ENCODE peak calls at places on chromosome 11, in four cellular contexts. K, I, S and U are unnamed samples.

GRCh38 chr11:109789911-109790310 is 303.3 kb upstream of the ZC3H12C start:
- DNase-seq in K (no peak), I (no peak), S (no peak), U (no peak)

GRCh38 chr11:117535201-117535869 is 207.7 kb downstream of the CEP164 start:
- DNase-seq in K (peak; percentile 83), I (no peak), S (peak; percentile 74), U (peak; percentile 75)

GRCh38 chr11:36385121-36385530 is 89.0 kb downstream of the PRR5L start:
- DNase-seq in K (no peak), I (peak; percentile 27), S (no peak), U (no peak)

GRCh38 chr11:68115285-68115684 is 5.9 kb downstream of the CHKA start:
- DNase-seq in K (no peak), I (no peak), S (no peak), U (no peak)

GRCh38 chr11:74966651-74967050 is 17.6 kb downstream of the SPCS2 start:
- DNase-seq in K (no peak), I (no peak), S (no peak), U (no peak)

GRCh38 chr11:1782026-1782696 is 18.4 kb upstream of the CTSD start:
- DNase-seq in K (no peak), I (no peak), S (no peak), U (no peak)

GRCh38 chr11:96101146-96101545 is 177.2 kb upstream of the MTMR2 start:
- DNase-seq in K (no peak), I (no peak), S (no peak), U (no peak)

GRCh38 chr11:46387919-46388618 is 3.5 kb downstream of the CHRM4 start:
- DNase-seq in K (no peak), I (no peak), S (no peak), U (no peak)

GRCh38 chr11:116257092-116257491 is 515.7 kb downstream of the BUD13 start:
- DNase-seq in K (no peak), I (no peak), S (no peak), U (no peak)

GRCh38 chr11:67545280-67545679 is 22.0 kb upstream of the CABP2 start:
- DNase-seq in K (peak; percentile 76), I (no peak), S (no peak), U (no peak)

GRCh38 chr11:50174189-50174588 is 141.5 kb downstream of the OR4C45 start:
- DNase-seq in K (no peak), I (no peak), S (no peak), U (no peak)

GRCh38 chr11:134837887-134838232 is 425.8 kb upstream of the B3GAT1 start:
- DNase-seq in K (no peak), I (no peak), S (no peak), U (no peak)

GRCh38 chr11:36234825-36235224 is 54.4 kb downstream of the COMMD9 start:
- DNase-seq in K (no peak), I (no peak), S (no peak), U (no peak)

GRCh38 chr11:71472357-71472885 is 19.4 kb downstream of the NADSYN1 start:
- DNase-seq in K (peak; percentile 19), I (no peak), S (no peak), U (no peak)

GRCh38 chr11:115164774-115165173 is 339.4 kb downstream of the CADM1 start:
- DNase-seq in K (no peak), I (no peak), S (no peak), U (no peak)

GRCh38 chr11:75677275-75677674 is 8.4 kb upstream of the MAP6 start:
- DNase-seq in K (no peak), I (no peak), S (no peak), U (no peak)

GRCh38 chr11:75474240-75474639 is 41.2 kb upstream of the KLHL35 start:
- DNase-seq in K (no peak), I (no peak), S (no peak), U (no peak)

GRCh38 chr11:130652671-130653335 is 204.4 kb downstream of the ADAMTS15 start:
- DNase-seq in K (peak; percentile 81), I (peak; percentile 45), S (peak; percentile 71), U (no peak)

GRCh38 chr11:29913352-29913751 is 103.5 kb downstream of the KCNA4 start:
- DNase-seq in K (no peak), I (no peak), S (no peak), U (no peak)

GRCh38 chr11:15346907-15347306 is 232.2 kb downstream of the INSC start:
- DNase-seq in K (no peak), I (no peak), S (no peak), U (no peak)

GRCh38 chr11:95923730-95924413 is at the start of gene MTMR2:
- DNase-seq in K (peak; percentile 88), I (peak; percentile 75), S (peak; percentile 86), U (peak; percentile 76)

GRCh38 chr11:36110698-36111410 is 167.0 kb downstream of the LDLRAD3 start:
- DNase-seq in K (no peak), I (no peak), S (no peak), U (no peak)

GRCh38 chr11:46877580-46877979 is 31.5 kb upstream of the CKAP5 start:
- DNase-seq in K (no peak), I (no peak), S (no peak), U (no peak)

GRCh38 chr11:2377511-2378443 is 667 bp downstream of the CD81 start:
- DNase-seq in K (peak; percentile 84), I (no peak), S (peak; percentile 85), U (peak; percentile 29)

GRCh38 chr11:9527481-9528140 is 45.9 kb upstream of the WEE1 start:
- DNase-seq in K (no peak), I (peak; percentile 66), S (no peak), U (no peak)

GRCh38 chr11:62514151-62514550 is 32.5 kb downstream of the AHNAK start:
- DNase-seq in K (peak; percentile 20), I (no peak), S (no peak), U (no peak)

GRCh38 chr11:112156153-112156552 is 7.7 kb downstream of the IL18 start:
- DNase-seq in K (no peak), I (no peak), S (no peak), U (no peak)

GRCh38 chr11:33687733-33688479 is 12.7 kb downstream of the C11orf91 start:
- DNase-seq in K (no peak), I (peak; percentile 73), S (no peak), U (peak; percentile 79)

GRCh38 chr11:15865212-15865987 is 490.9 kb downstream of the SOX6 start:
- DNase-seq in K (no peak), I (no peak), S (no peak), U (no peak)

GRCh38 chr11:119928047-119928446 is 199.0 kb upstream of the NECTIN1 start:
- DNase-seq in K (no peak), I (no peak), S (no peak), U (peak; percentile 14)